ENCODE peak calls at places on chromosomes 5 and 9, in ten cellular contexts. One of them, this sample, is unnamed.

GRCh38 chr5:127011151-127011550 is 19.2 kb downstream of the MARCHF3 start:
- DNase-seq in epithelial cell of esophagus: peak
- DNase-seq in choroid plexus epithelial cell: peak
- DNase-seq in mucosa of descending colon: no peak
- DNase-seq in lung: no peak
- DNase-seq in cardiac fibroblast: peak
- DNase-seq in pancreas: no peak
- DNase-seq in psoas muscle: no peak
- DNase-seq in IMR-90: peak
- DNase-seq in bronchial epithelial cell: peak
- DNase-seq in this sample: no peak

GRCh38 chr5:52727568-52727967 is 60.1 kb upstream of the ITGA1 start:
- DNase-seq in lung: no peak
- DNase-seq in pancreas: no peak
- DNase-seq in IMR-90: peak
- DNase-seq in psoas muscle: no peak
- DNase-seq in mucosa of descending colon: no peak
- DNase-seq in bronchial epithelial cell: peak
- DNase-seq in epithelial cell of esophagus: peak
- DNase-seq in cardiac fibroblast: peak
- DNase-seq in choroid plexus epithelial cell: peak
- DNase-seq in this sample: peak

GRCh38 chr9:87662808-87663528 is 63.0 kb upstream of the CTSL start:
- DNase-seq in choroid plexus epithelial cell: peak
- DNase-seq in epithelial cell of esophagus: peak
- DNase-seq in psoas muscle: peak
- DNase-seq in lung: peak
- DNase-seq in mucosa of descending colon: peak
- DNase-seq in IMR-90: peak
- DNase-seq in bronchial epithelial cell: peak
- DNase-seq in pancreas: no peak
- DNase-seq in cardiac fibroblast: peak
- DNase-seq in this sample: peak

GRCh38 chr9:85729882-85730281 is 11.9 kb downstream of the AGTPBP1 start:
- DNase-seq in cardiac fibroblast: no peak
- DNase-seq in bronchial epithelial cell: no peak
- DNase-seq in lung: no peak
- DNase-seq in choroid plexus epithelial cell: peak
- DNase-seq in pancreas: no peak
- DNase-seq in psoas muscle: no peak
- DNase-seq in IMR-90: no peak
- DNase-seq in mucosa of descending colon: no peak
- DNase-seq in epithelial cell of esophagus: no peak
- DNase-seq in this sample: no peak

GRCh38 chr5:79872309-79872708 is 118.8 kb downstream of the MTX3 start:
- DNase-seq in epithelial cell of esophagus: no peak
- DNase-seq in IMR-90: no peak
- DNase-seq in bronchial epithelial cell: no peak
- DNase-seq in lung: no peak
- DNase-seq in cardiac fibroblast: no peak
- DNase-seq in pancreas: no peak
- DNase-seq in psoas muscle: no peak
- DNase-seq in mucosa of descending colon: no peak
- DNase-seq in choroid plexus epithelial cell: peak
- DNase-seq in this sample: no peak

GRCh38 chr9:100294341-100294740 is 58.4 kb downstream of the TEX10 start:
- DNase-seq in bronchial epithelial cell: no peak
- DNase-seq in cardiac fibroblast: no peak
- DNase-seq in IMR-90: peak
- DNase-seq in choroid plexus epithelial cell: peak
- DNase-seq in lung: no peak
- DNase-seq in epithelial cell of esophagus: no peak
- DNase-seq in pancreas: no peak
- DNase-seq in psoas muscle: no peak
- DNase-seq in mucosa of descending colon: no peak
- DNase-seq in this sample: no peak

GRCh38 chr5:9483779-9484178 is 62.1 kb downstream of the SEMA5A start:
- DNase-seq in choroid plexus epithelial cell: peak
- DNase-seq in IMR-90: peak
- DNase-seq in mucosa of descending colon: no peak
- DNase-seq in lung: no peak
- DNase-seq in epithelial cell of esophagus: no peak
- DNase-seq in cardiac fibroblast: peak
- DNase-seq in pancreas: no peak
- DNase-seq in psoas muscle: no peak
- DNase-seq in bronchial epithelial cell: peak
- DNase-seq in this sample: no peak

GRCh38 chr5:112366987-112367386 is 52.1 kb downstream of the EPB41L4A start:
- DNase-seq in IMR-90: no peak
- DNase-seq in mucosa of descending colon: no peak
- DNase-seq in psoas muscle: no peak
- DNase-seq in cardiac fibroblast: no peak
- DNase-seq in epithelial cell of esophagus: peak
- DNase-seq in choroid plexus epithelial cell: peak
- DNase-seq in bronchial epithelial cell: peak
- DNase-seq in lung: no peak
- DNase-seq in pancreas: no peak
- DNase-seq in this sample: no peak

GRCh38 chr9:5586391-5586802 is 42.5 kb upstream of the RIC1 start:
- DNase-seq in cardiac fibroblast: peak
- DNase-seq in mucosa of descending colon: no peak
- DNase-seq in IMR-90: peak
- DNase-seq in psoas muscle: no peak
- DNase-seq in bronchial epithelial cell: peak
- DNase-seq in pancreas: no peak
- DNase-seq in lung: no peak
- DNase-seq in choroid plexus epithelial cell: peak
- DNase-seq in epithelial cell of esophagus: peak
- DNase-seq in this sample: no peak

GRCh38 chr9:2390028-2390427 is 231.6 kb upstream of the VLDLR start:
- DNase-seq in psoas muscle: no peak
- DNase-seq in choroid plexus epithelial cell: no peak
- DNase-seq in epithelial cell of esophagus: peak
- DNase-seq in bronchial epithelial cell: peak
- DNase-seq in cardiac fibroblast: no peak
- DNase-seq in mucosa of descending colon: no peak
- DNase-seq in lung: no peak
- DNase-seq in pancreas: no peak
- DNase-seq in IMR-90: no peak
- DNase-seq in this sample: no peak

GRCh38 chr9:89605181-89606048 is 603 bp downstream of the GADD45G start:
- DNase-seq in lung: peak
- DNase-seq in mucosa of descending colon: peak
- DNase-seq in choroid plexus epithelial cell: peak
- DNase-seq in pancreas: peak
- DNase-seq in bronchial epithelial cell: peak
- DNase-seq in IMR-90: peak
- DNase-seq in epithelial cell of esophagus: peak
- DNase-seq in cardiac fibroblast: peak
- DNase-seq in psoas muscle: peak
- DNase-seq in this sample: no peak

GRCh38 chr9:100112677-100113336 is 13.8 kb downstream of the INVS start:
- DNase-seq in cardiac fibroblast: no peak
- DNase-seq in choroid plexus epithelial cell: no peak
- DNase-seq in epithelial cell of esophagus: no peak
- DNase-seq in lung: no peak
- DNase-seq in mucosa of descending colon: no peak
- DNase-seq in psoas muscle: no peak
- DNase-seq in IMR-90: no peak
- DNase-seq in pancreas: no peak
- DNase-seq in bronchial epithelial cell: no peak
- DNase-seq in this sample: no peak

GRCh38 chr5:153714732-153715287 is 224.3 kb downstream of the GRIA1 start:
- DNase-seq in IMR-90: peak
- DNase-seq in cardiac fibroblast: no peak
- DNase-seq in choroid plexus epithelial cell: no peak
- DNase-seq in bronchial epithelial cell: peak
- DNase-seq in epithelial cell of esophagus: no peak
- DNase-seq in pancreas: no peak
- DNase-seq in mucosa of descending colon: no peak
- DNase-seq in psoas muscle: no peak
- DNase-seq in lung: no peak
- DNase-seq in this sample: no peak

GRCh38 chr9:94065535-94065961 is 18.7 kb upstream of the PTPDC1 start:
- DNase-seq in mucosa of descending colon: peak
- DNase-seq in choroid plexus epithelial cell: peak
- DNase-seq in pancreas: peak
- DNase-seq in bronchial epithelial cell: peak
- DNase-seq in psoas muscle: peak
- DNase-seq in IMR-90: peak
- DNase-seq in lung: peak
- DNase-seq in epithelial cell of esophagus: peak
- DNase-seq in cardiac fibroblast: peak
- DNase-seq in this sample: peak

DNA sequence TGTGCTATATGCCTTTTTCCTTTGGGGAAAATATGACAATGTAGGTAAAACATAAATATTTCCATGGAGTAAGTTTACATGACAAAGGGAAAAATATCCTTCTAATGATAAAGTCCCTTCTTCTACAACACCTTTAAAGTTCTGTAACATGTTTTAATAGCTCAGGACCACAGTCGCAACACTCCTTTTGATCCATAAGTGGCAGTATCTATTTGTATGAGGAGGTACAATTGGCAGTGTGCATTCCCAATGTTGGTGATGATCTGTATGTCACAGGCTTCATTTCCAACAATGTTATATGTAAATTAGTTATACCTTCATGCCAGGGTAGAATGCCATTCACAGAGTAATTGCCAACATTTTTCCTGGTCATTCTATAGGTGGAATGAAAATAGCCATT is 127.1 kb upstream of the CCNH start:
- DNase-seq in pancreas: no peak
- DNase-seq in mucosa of descending colon: no peak
- DNase-seq in IMR-90: no peak
- DNase-seq in lung: no peak
- DNase-seq in cardiac fibroblast: no peak
- DNase-seq in psoas muscle: no peak
- DNase-seq in choroid plexus epithelial cell: no peak
- DNase-seq in epithelial cell of esophagus: no peak
- DNase-seq in bronchial epithelial cell: no peak
- DNase-seq in this sample: no peak
- TF ChIP-seq CTCF in pancreas: no peak
- TF ChIP-seq CTCF in mucosa of descending colon: no peak
- TF ChIP-seq CTCF in IMR-90: no peak
- TF ChIP-seq CTCF in lung: no peak
- TF ChIP-seq CTCF in cardiac fibroblast: no peak
- TF ChIP-seq CTCF in psoas muscle: no peak
- TF ChIP-seq CTCF in choroid plexus epithelial cell: no peak
- TF ChIP-seq CTCF in epithelial cell of esophagus: no peak
- TF ChIP-seq CTCF in bronchial epithelial cell: no peak
- TF ChIP-seq CTCF in this sample: no peak

GRCh38 chr9:7108956-7109355 is 351.2 kb downstream of the KDM4C start:
- DNase-seq in choroid plexus epithelial cell: no peak
- DNase-seq in lung: no peak
- DNase-seq in IMR-90: no peak
- DNase-seq in psoas muscle: no peak
- DNase-seq in mucosa of descending colon: no peak
- DNase-seq in cardiac fibroblast: no peak
- DNase-seq in epithelial cell of esophagus: no peak
- DNase-seq in bronchial epithelial cell: no peak
- DNase-seq in pancreas: no peak
- DNase-seq in this sample: no peak
- TF ChIP-seq CTCF in choroid plexus epithelial cell: no peak
- TF ChIP-seq CTCF in lung: no peak
- TF ChIP-seq CTCF in IMR-90: no peak
- TF ChIP-seq CTCF in psoas muscle: no peak
- TF ChIP-seq CTCF in mucosa of descending colon: no peak
- TF ChIP-seq CTCF in cardiac fibroblast: no peak
- TF ChIP-seq CTCF in epithelial cell of esophagus: no peak
- TF ChIP-seq CTCF in bronchial epithelial cell: no peak
- TF ChIP-seq CTCF in pancreas: no peak
- TF ChIP-seq CTCF in this sample: no peak

GRCh38 chr5:135743684-135744083 is 90.8 kb upstream of the SLC25A48 start:
- DNase-seq in pancreas: no peak
- DNase-seq in epithelial cell of esophagus: no peak
- DNase-seq in mucosa of descending colon: no peak
- DNase-seq in bronchial epithelial cell: no peak
- DNase-seq in choroid plexus epithelial cell: no peak
- DNase-seq in cardiac fibroblast: no peak
- DNase-seq in lung: no peak
- DNase-seq in IMR-90: no peak
- DNase-seq in psoas muscle: no peak
- DNase-seq in this sample: no peak

GRCh38 chr5:135740475-135740874 is 94.0 kb upstream of the SLC25A48 start:
- DNase-seq in mucosa of descending colon: no peak
- DNase-seq in epithelial cell of esophagus: no peak
- DNase-seq in lung: no peak
- DNase-seq in pancreas: no peak
- DNase-seq in bronchial epithelial cell: no peak
- DNase-seq in IMR-90: no peak
- DNase-seq in cardiac fibroblast: no peak
- DNase-seq in psoas muscle: no peak
- DNase-seq in choroid plexus epithelial cell: no peak
- DNase-seq in this sample: no peak

GRCh38 chr5:135739383-135739961 is 95.0 kb upstream of the SLC25A48 start:
- DNase-seq in psoas muscle: no peak
- DNase-seq in bronchial epithelial cell: peak
- DNase-seq in mucosa of descending colon: no peak
- DNase-seq in epithelial cell of esophagus: peak
- DNase-seq in IMR-90: no peak
- DNase-seq in choroid plexus epithelial cell: peak
- DNase-seq in pancreas: no peak
- DNase-seq in lung: no peak
- DNase-seq in cardiac fibroblast: no peak
- DNase-seq in this sample: no peak

GRCh38 chr5:135738564-135738875 is 95.9 kb upstream of the SLC25A48 start:
- DNase-seq in choroid plexus epithelial cell: no peak
- DNase-seq in mucosa of descending colon: no peak
- DNase-seq in IMR-90: no peak
- DNase-seq in pancreas: no peak
- DNase-seq in lung: no peak
- DNase-seq in epithelial cell of esophagus: no peak
- DNase-seq in psoas muscle: no peak
- DNase-seq in cardiac fibroblast: no peak
- DNase-seq in bronchial epithelial cell: no peak
- DNase-seq in this sample: no peak

GRCh38 chr5:135741040-135741439 is 93.4 kb upstream of the SLC25A48 start:
- DNase-seq in mucosa of descending colon: no peak
- DNase-seq in cardiac fibroblast: no peak
- DNase-seq in choroid plexus epithelial cell: no peak
- DNase-seq in IMR-90: no peak
- DNase-seq in lung: no peak
- DNase-seq in epithelial cell of esophagus: no peak
- DNase-seq in bronchial epithelial cell: no peak
- DNase-seq in psoas muscle: no peak
- DNase-seq in pancreas: no peak
- DNase-seq in this sample: no peak
- TF ChIP-seq CTCF in mucosa of descending colon: no peak
- TF ChIP-seq CTCF in cardiac fibroblast: no peak
- TF ChIP-seq CTCF in choroid plexus epithelial cell: no peak
- TF ChIP-seq CTCF in IMR-90: no peak
- TF ChIP-seq CTCF in lung: no peak
- TF ChIP-seq CTCF in epithelial cell of esophagus: no peak
- TF ChIP-seq CTCF in bronchial epithelial cell: no peak
- TF ChIP-seq CTCF in psoas muscle: no peak
- TF ChIP-seq CTCF in pancreas: no peak
- TF ChIP-seq CTCF in this sample: no peak

GRCh38 chr5:3809455-3809854 is 213.8 kb downstream of the IRX1 start:
- DNase-seq in psoas muscle: no peak
- DNase-seq in IMR-90: no peak
- DNase-seq in cardiac fibroblast: no peak
- DNase-seq in choroid plexus epithelial cell: no peak
- DNase-seq in lung: no peak
- DNase-seq in bronchial epithelial cell: peak
- DNase-seq in pancreas: no peak
- DNase-seq in mucosa of descending colon: no peak
- DNase-seq in epithelial cell of esophagus: peak
- DNase-seq in this sample: no peak

GRCh38 chr5:3811116-3811515 is 215.5 kb downstream of the IRX1 start:
- DNase-seq in epithelial cell of esophagus: peak
- DNase-seq in lung: no peak
- DNase-seq in choroid plexus epithelial cell: no peak
- DNase-seq in psoas muscle: no peak
- DNase-seq in mucosa of descending colon: no peak
- DNase-seq in pancreas: no peak
- DNase-seq in IMR-90: no peak
- DNase-seq in cardiac fibroblast: no peak
- DNase-seq in bronchial epithelial cell: peak
- DNase-seq in this sample: no peak
- TF ChIP-seq CTCF in epithelial cell of esophagus: no peak
- TF ChIP-seq CTCF in lung: no peak
- TF ChIP-seq CTCF in choroid plexus epithelial cell: no peak
- TF ChIP-seq CTCF in psoas muscle: no peak
- TF ChIP-seq CTCF in mucosa of descending colon: no peak
- TF ChIP-seq CTCF in pancreas: no peak
- TF ChIP-seq CTCF in IMR-90: no peak
- TF ChIP-seq CTCF in cardiac fibroblast: no peak
- TF ChIP-seq CTCF in bronchial epithelial cell: no peak
- TF ChIP-seq CTCF in this sample: no peak

This sample was measured in keratinocyte.